ENCODE peak calls at places on chromosomes 1 and 21, in ten cellular contexts. N is activated B cell treated with CpG ODN at 0.5 μM for 24 hours; K is heart left ventricle; L is stimulated activated naive CD8-positive, alpha-beta T cell treated with anti-CD3 and anti-CD28 coated beads, Interleukin-15, amount 100 ng/mL, for 72 hours; Q is effector memory CD8-positive, alpha-beta T cell; A is activated CD8-positive, alpha-beta memory T cell treated with anti-CD3 and anti-CD28 coated beads, Interleukin-2, amount 10 ng/mL, durations not matched to agents 7 days and 5 days; M is activated T-helper 17 cell treated with anti-CD3 and anti-CD28 coated beads, Interleukin-2, amount 50 U/mL, for 72 hours; C is GM23338; O is right lobe of liver; E is lower lobe of right lung. B is an unnamed sample.

GRCh38 chr1:153277852-153278251 is 18.4 kb downstream of the LORICRIN start:
- ATAC-seq in N (peak), K (no peak), L (peak), Q (peak), A (peak), M (peak), C (peak), O (peak), E (peak), B (peak)

GRCh38 chr1:201904579-201904978 is 15.9 kb downstream of the SHISA4 start:
- ATAC-seq in N (no peak), K (peak), L (no peak), Q (no peak), A (no peak), M (no peak), C (peak), O (peak), E (peak), B (no peak)

GRCh38 chr1:164733070-164733469 is 174.1 kb downstream of the PBX1 start:
- ATAC-seq in N (no peak), K (peak), L (no peak), Q (no peak), A (no peak), M (no peak), C (no peak), O (no peak), E (no peak), B (no peak)

GRCh38 chr1:171185064-171185463 is at the start of gene FMO2:
- ATAC-seq in N (no peak), K (peak), L (no peak), Q (no peak), A (no peak), M (no peak), C (no peak), O (no peak), E (peak), B (no peak)

GRCh38 chr1:31064685-31065309 is 720 bp downstream of the PUM1 start:
- ATAC-seq in N (no peak), K (peak), L (no peak), Q (peak), A (peak), M (no peak), C (no peak), O (peak), E (no peak), B (no peak)

GRCh38 chr1:31264790-31265386 is 25.2 kb upstream of the NKAIN1 start:
- ATAC-seq in N (no peak), K (peak), L (no peak), Q (no peak), A (no peak), M (no peak), C (no peak), O (peak), E (no peak), B (no peak)

GRCh38 chr1:204958325-204959307 is 84.4 kb upstream of the CNTN2 start:
- ATAC-seq in N (no peak), K (peak), L (no peak), Q (no peak), A (no peak), M (no peak), C (peak), O (no peak), E (no peak), B (no peak)

GRCh38 chr21:36539434-36540150 is 59.7 kb upstream of the CLDN14 start:
- ATAC-seq in N (no peak), K (no peak), L (no peak), Q (no peak), A (no peak), M (no peak), C (no peak), O (no peak), E (peak), B (no peak)

GRCh38 chr1:240401721-240402120 is 210.2 kb downstream of the GREM2 start:
- ATAC-seq in N (no peak), K (no peak), L (no peak), Q (no peak), A (no peak), M (no peak), C (no peak), O (no peak), E (peak), B (no peak)

GRCh38 chr1:14926818-14927555 is 226.6 kb upstream of the TMEM51 start:
- ATAC-seq in N (no peak), K (no peak), L (no peak), Q (no peak), A (no peak), M (no peak), C (no peak), O (no peak), E (no peak), B (no peak)